ENCODE peak calls at places on chromosomes 13 and 19, in six cellular contexts. Y is omental fat pad; I is cardiac fibroblast; Q is CD4-positive, alpha-beta T cell; U is brain microvascular endothelial cell; G is OCI-LY7. K is an unnamed sample.

GRCh38 chr13:29969286-29969685 is 118.9 kb upstream of the UBL3 start:
- DNase-seq in U (no peak), Q (no peak), Y (no peak), G (no peak), I (peak; percentile 81), K (no peak)

GRCh38 chr13:27483421-27483820 is 33.1 kb upstream of the MTIF3 start:
- DNase-seq in Q (no peak), G (no peak), Y (no peak), I (no peak), U (no peak), K (no peak)

GRCh38 chr13:93147946-93148345 is 78.7 kb upstream of the GPC6 start:
- DNase-seq in U (no peak), I (no peak), Q (no peak), G (no peak), Y (no peak), K (no peak)

GRCh38 chr13:82850644-82851043 is 1031.6 kb downstream of the SLITRK1 start:
- DNase-seq in G (no peak), Y (no peak), U (no peak), I (no peak), Q (no peak), K (no peak)

GRCh38 chr13:112819816-112820215 is 130.0 kb downstream of the ATP11A start:
- DNase-seq in I (no peak), Y (no peak), U (no peak), G (no peak), Q (no peak), K (peak; percentile 27)

GRCh38 chr19:48554385-48555091 is 2.6 kb downstream of the SULT2B1 start:
- DNase-seq in Q (no peak), Y (no peak), I (no peak), G (no peak), U (no peak), K (no peak)

GRCh38 chr19:58572818-58573657 is at the start of gene MZF1:
- DNase-seq in I (peak; percentile 100), U (peak; percentile 100), G (peak; percentile 100), Q (peak; percentile 100), Y (peak; percentile 99), K (peak; percentile 100)

GRCh38 chr19:39355253-39355652 is 13.0 kb downstream of the SAMD4B start:
- DNase-seq in I (no peak), G (no peak), Y (no peak), U (no peak), Q (no peak), K (no peak)

GRCh38 chr19:29837448-29837961 is 25.7 kb downstream of the CCNE1 start:
- DNase-seq in I (no peak), G (peak; percentile 63), Y (no peak), U (no peak), Q (no peak), K (no peak)

GRCh38 chr13:85283408-85283807 is 515.8 kb downstream of the SLITRK6 start:
- DNase-seq in I (no peak), Y (no peak), Q (no peak), U (peak; percentile 4), G (no peak), K (no peak)

GRCh38 chr19:41276231-41276630 is 12.1 kb downstream of the HNRNPUL1 start:
- DNase-seq in Q (no peak), I (peak; percentile 32), U (no peak), G (no peak), Y (no peak), K (no peak)

GRCh38 chr13:30561506-30561905 is 56.2 kb upstream of the USPL1 start:
- DNase-seq in U (no peak), G (no peak), Y (no peak), Q (no peak), I (peak; percentile 12), K (no peak)

GRCh38 chr19:49857834-49858590 is 7.1 kb downstream of the PTOV1 start:
- DNase-seq in G (peak; percentile 37), Y (no peak), Q (no peak), U (no peak), I (no peak), K (no peak)

GRCh38 chr19:43675269-43675879 is 5.4 kb upstream of the PLAUR start:
- DNase-seq in Y (no peak), I (peak; percentile 65), Q (no peak), U (peak; percentile 31), G (no peak), K (no peak)

GRCh38 chr19:18761531-18762110 is 29.5 kb downstream of the COMP start:
- DNase-seq in Q (no peak), Y (no peak), U (no peak), I (no peak), G (no peak), K (no peak)

GRCh38 chr19:56107626-56108351 is 13.3 kb downstream of the ZNF787 start:
- DNase-seq in Y (no peak), G (no peak), U (no peak), I (no peak), Q (no peak), K (no peak)

GRCh38 chr19:13069415-13070369 is 33.0 kb downstream of the LYL1 start:
- DNase-seq in G (no peak), U (no peak), Q (no peak), Y (no peak), I (no peak), K (no peak)

GRCh38 chr13:43054803-43055802 is 31.7 kb downstream of the DNAJC15 start:
- DNase-seq in Y (no peak), Q (no peak), U (peak; percentile 84), I (peak; percentile 74), G (peak; percentile 49), K (peak; percentile 46)

GRCh38 chr19:5960005-5961001 is 17.6 kb downstream of the RANBP3 start:
- DNase-seq in Q (no peak), U (no peak), Y (no peak), I (no peak), G (no peak), K (no peak)

GRCh38 chr19:13347351-13347750 is 158.9 kb downstream of the CACNA1A start:
- DNase-seq in G (no peak), U (no peak), Q (no peak), I (no peak), Y (no peak), K (no peak)

GRCh38 chr13:21009036-21009435 is 52.4 kb downstream of the LATS2 start:
- DNase-seq in U (no peak), Q (no peak), I (no peak), G (no peak), Y (no peak), K (no peak)

GRCh38 chr13:110819203-110820014 is 95.5 kb downstream of the ANKRD10 start:
- DNase-seq in Q (peak; percentile 65), G (peak; percentile 48), Y (peak; percentile 69), I (peak; percentile 77), U (peak; percentile 60), K (peak; percentile 88)

GRCh38 chr13:30453727-30454126 is 12.0 kb downstream of the HMGB1 start:
- DNase-seq in I (peak; percentile 41), G (peak; percentile 60), Y (no peak), Q (no peak), U (no peak), K (peak; percentile 22)

GRCh38 chr19:40827386-40828247 is 22.6 kb downstream of the CYP2A6 start:
- DNase-seq in U (no peak), I (no peak), G (no peak), Y (no peak), Q (no peak), K (no peak)

GRCh38 chr19:1364070-1364719 is 19.5 kb upstream of the NDUFS7 start:
- DNase-seq in G (no peak), Q (no peak), U (no peak), Y (no peak), I (no peak), K (no peak)
- TF ChIP-seq CTCF in G (peak; percentile 63), Q (peak; percentile 38), U (peak; percentile 45), Y (no peak), I (peak; percentile 34), K (peak; percentile 58)

DNA sequence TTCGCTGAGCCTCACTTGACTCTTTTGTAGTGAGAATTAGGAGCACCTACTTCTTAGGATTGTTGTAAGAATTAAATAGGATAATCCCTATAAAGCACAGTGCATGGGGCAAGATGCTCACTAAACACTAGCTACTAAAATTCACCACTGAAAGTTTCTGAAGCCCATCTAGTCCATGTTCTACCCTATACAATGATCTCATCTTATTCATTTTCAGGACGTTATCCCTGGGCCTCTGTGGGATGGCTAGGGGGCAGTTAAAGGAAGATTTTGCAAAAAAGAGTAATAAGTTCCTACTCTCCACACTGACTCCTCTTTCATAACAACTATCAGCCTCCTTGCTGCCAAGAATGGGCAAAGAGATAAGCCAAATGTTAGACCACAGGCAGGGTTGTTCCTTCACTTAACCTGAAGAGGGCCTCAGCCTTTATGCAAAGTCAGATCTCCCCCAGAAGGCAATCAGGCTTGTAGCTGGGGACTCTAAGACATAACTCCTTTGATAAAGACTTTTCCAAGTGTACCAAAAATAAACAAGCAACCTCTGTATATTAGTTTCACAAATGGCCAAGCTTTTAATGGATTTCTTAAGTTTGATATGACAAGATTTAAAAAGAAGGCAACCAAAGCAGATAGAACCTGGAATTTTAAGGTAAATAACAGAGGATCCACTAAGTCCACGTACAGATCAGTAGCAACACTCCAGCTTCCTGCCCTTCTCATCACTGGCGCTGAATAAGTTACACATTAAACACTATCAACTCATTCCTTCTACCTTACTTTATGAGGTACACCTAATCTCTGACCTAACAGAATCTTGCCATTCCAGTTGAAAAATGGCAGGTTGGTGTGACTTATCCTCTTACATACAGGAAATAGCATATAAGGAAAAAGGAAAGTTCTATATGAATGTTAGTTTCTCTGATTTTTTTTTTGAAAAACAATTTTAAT is 44.4 kb downstream of the ELF1 start:
- DNase-seq in U (peak; percentile 50), Q (no peak), G (peak; percentile 78), I (peak; percentile 61), Y (no peak), K (no peak)
- TF ChIP-seq CTCF in U (peak; percentile 76), Q (peak; percentile 70), G (peak; percentile 86), I (peak; percentile 69), Y (no peak), K (peak; percentile 72)

GRCh38 chr13:32413284-32413683 is 14.6 kb downstream of the N4BP2L1 start:
- DNase-seq in U (no peak), Y (no peak), Q (no peak), G (no peak), I (no peak), K (no peak)

GRCh38 chr13:32419862-32420261 is 8.1 kb downstream of the N4BP2L1 start:
- DNase-seq in U (no peak), Q (no peak), I (no peak), G (no peak), Y (no peak), K (no peak)

GRCh38 chr13:32414580-32414979 is 13.3 kb downstream of the N4BP2L1 start:
- DNase-seq in U (no peak), I (no peak), Q (no peak), Y (no peak), G (no peak), K (no peak)

GRCh38 chr13:32417995-32418394 is 9.9 kb downstream of the N4BP2L1 start:
- DNase-seq in G (no peak), U (no peak), Q (no peak), Y (no peak), I (no peak), K (no peak)

DNA sequence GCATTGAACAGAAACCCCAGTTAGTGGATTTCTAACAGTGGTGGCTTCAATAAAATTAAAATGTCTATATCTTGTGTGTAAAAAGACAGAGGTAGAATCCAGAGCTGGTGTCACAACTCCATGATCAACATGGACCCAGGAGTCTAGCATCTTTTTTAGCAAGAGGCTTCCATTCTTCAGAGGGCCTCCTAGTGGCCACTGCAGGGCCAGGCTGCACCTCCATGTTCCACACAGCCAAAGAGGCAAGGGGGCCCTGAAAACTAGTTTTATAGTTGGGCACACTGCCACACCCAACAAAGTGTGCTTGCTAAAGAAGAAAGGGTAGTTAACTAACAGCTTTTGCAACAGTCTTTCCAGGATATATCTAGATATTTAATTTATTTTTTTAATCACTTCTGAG is 12.9 kb downstream of the N4BP2L1 start:
- DNase-seq in U (no peak), G (peak; percentile 20), Y (no peak), I (peak; percentile 36), Q (no peak), K (peak; percentile 19)
- TF ChIP-seq CTCF in U (peak; percentile 86), G (peak; percentile 72), Y (no peak), I (peak; percentile 82), Q (peak; percentile 34), K (peak; percentile 52)

GRCh38 chr13:97268772-97269171 is 46.6 kb downstream of the MBNL2 start:
- DNase-seq in I (peak; percentile 27), Q (no peak), G (no peak), U (no peak), Y (no peak), K (no peak)
- TF ChIP-seq CTCF in I (peak; percentile 21), Q (no peak), G (no peak), U (peak; percentile 36), Y (no peak), K (no peak)